ENCODE peak calls at places on chromosomes 6 and 20, in five cellular contexts. R is HFFc6, N is NCI-H1105, E is right atrium auricular region, V is Caki2. U is an unnamed sample.

GRCh38 chr6:11731423-11731822 is 47.2 kb downstream of the ADTRP start:
- DNase-seq in R (no peak), N (no peak), E (no peak), V (no peak), U (no peak)

GRCh38 chr6:139029470-139030210 is 1.1 kb downstream of the ABRACL start:
- DNase-seq in R (peak; percentile 7), N (peak; percentile 39), E (peak; percentile 69), V (no peak), U (peak; percentile 32)

GRCh38 chr6:104580452-104580851 is 279.3 kb downstream of the HACE1 start:
- DNase-seq in R (no peak), N (no peak), E (no peak), V (no peak), U (no peak)

GRCh38 chr20:55533601-55534000 is 471.7 kb downstream of the CBLN4 start:
- DNase-seq in R (no peak), N (no peak), E (no peak), V (no peak), U (no peak)

GRCh38 chr6:26351544-26351953 is 13.4 kb upstream of the BTN3A2 start:
- DNase-seq in R (peak; percentile 97), N (no peak), E (no peak), V (peak; percentile 95), U (no peak)

GRCh38 chr20:17873410-17874270 is 95.0 kb downstream of the SNX5 start:
- DNase-seq in R (peak; percentile 92), N (peak; percentile 47), E (peak; percentile 83), V (peak; percentile 25), U (peak; percentile 86)

GRCh38 chr6:135106611-135107010 is 52.0 kb upstream of the HBS1L start:
- DNase-seq in R (no peak), N (no peak), E (no peak), V (no peak), U (no peak)

GRCh38 chr6:144602523-144603180 is 317.5 kb downstream of the UTRN start:
- DNase-seq in R (no peak), N (no peak), E (no peak), V (no peak), U (no peak)

GRCh38 chr6:33610779-33611421 is 10.2 kb upstream of the ITPR3 start:
- DNase-seq in R (no peak), N (no peak), E (no peak), V (no peak), U (no peak)

GRCh38 chr6:3380344-3381232 is 76.3 kb downstream of the SLC22A23 start:
- DNase-seq in R (no peak), N (peak; percentile 14), E (no peak), V (no peak), U (no peak)

GRCh38 chr20:49642808-49643207 is 70.9 kb downstream of the B4GALT5 start:
- DNase-seq in R (no peak), N (peak; percentile 43), E (no peak), V (no peak), U (no peak)

GRCh38 chr20:49989234-49990065 is 6.7 kb downstream of the SNAI1 start:
- DNase-seq in R (peak; percentile 75), N (no peak), E (peak; percentile 86), V (no peak), U (no peak)

GRCh38 chr6:72386324-72386723 is 235.5 kb upstream of the KCNQ5 start:
- DNase-seq in R (no peak), N (no peak), E (no peak), V (no peak), U (no peak)

GRCh38 chr20:6164421-6165341 is 41.9 kb upstream of the FERMT1 start:
- DNase-seq in R (no peak), N (peak; percentile 91), E (no peak), V (no peak), U (peak; percentile 27)

GRCh38 chr6:113591896-113592827 is 265.0 kb upstream of the MARCKS start:
- DNase-seq in R (no peak), N (peak; percentile 39), E (no peak), V (no peak), U (no peak)

GRCh38 chr20:49279677-49280462 is 2.0 kb upstream of the ZNFX1 start:
- DNase-seq in R (no peak), N (no peak), E (no peak), V (peak; percentile 33), U (no peak)

GRCh38 chr20:36179170-36179945 is 24.8 kb downstream of the EPB41L1 start:
- DNase-seq in R (no peak), N (peak; percentile 38), E (no peak), V (no peak), U (no peak)

GRCh38 chr20:63873477-63873971 is 8.5 kb downstream of the TPD52L2 start:
- DNase-seq in R (peak; percentile 76), N (no peak), E (peak; percentile 69), V (no peak), U (no peak)

GRCh38 chr6:26086214-26086613 is 1.0 kb upstream of the HFE start:
- DNase-seq in R (no peak), N (no peak), E (no peak), V (no peak), U (no peak)

GRCh38 chr6:106128981-106129761 is 43.0 kb downstream of the PRDM1 start:
- DNase-seq in R (peak; percentile 97), N (no peak), E (no peak), V (peak; percentile 38), U (no peak)

GRCh38 chr6:169076240-169076639 is 177.4 kb downstream of the THBS2 start:
- DNase-seq in R (no peak), N (no peak), E (no peak), V (no peak), U (no peak)

GRCh38 chr6:136228811-136229210 is 21.3 kb downstream of the MTFR2 start:
- DNase-seq in R (no peak), N (no peak), E (no peak), V (no peak), U (no peak)

GRCh38 chr6:32947552-32948465 is 5.1 kb downstream of the HLA-DMA start:
- DNase-seq in R (peak; percentile 44), N (no peak), E (no peak), V (peak; percentile 62), U (no peak)

GRCh38 chr6:105135907-105136432 is 43.8 kb downstream of the POPDC3 start:
- DNase-seq in R (no peak), N (no peak), E (no peak), V (no peak), U (no peak)

GRCh38 chr6:119110601-119111548 is 32.4 kb upstream of the FAM184A start:
- DNase-seq in R (peak; percentile 42), N (peak; percentile 53), E (no peak), V (peak; percentile 8), U (peak; percentile 41)

GRCh38 chr20:51457281-51457932 is 85.1 kb downstream of the NFATC2 start:
- DNase-seq in R (peak; percentile 45), N (no peak), E (peak; percentile 72), V (peak; percentile 91), U (no peak)

U was measured in NCI-H510A treated with DMSO at 0.1 percent for 48 hours.